ENCODE peak calls at places on chromosome 15, in five cellular contexts. V, Q, I, A and H are unnamed samples. For H3K9me3, the result is how much of the 10 kb centered on the place peaks cover.

GRCh38 chr15:51721199-51721960 is 16.1 kb downstream of the LYSMD2 start:
- DNase-seq in V (no peak), A (no peak), Q (no peak), I (no peak), H (no peak)

GRCh38 chr15:64938192-64938591 is 26.5 kb downstream of the ANKDD1A start:
- DNase-seq in Q (no peak), I (no peak), A (no peak), V (no peak), H (no peak)

GRCh38 chr15:95087253-95087609 is 855.9 kb downstream of the MCTP2 start:
- DNase-seq in V (no peak), Q (no peak), A (no peak), I (no peak), H (no peak)

GRCh38 chr15:57922780-57923179 is 142.7 kb downstream of the ALDH1A2 start:
- DNase-seq in V (peak), A (peak), Q (peak), I (no peak), H (no peak)

GRCh38 chr15:38683382-38684242 is 119.0 kb upstream of the RASGRP1 start:
- DNase-seq in Q (no peak), V (peak), I (no peak), A (peak), H (no peak)

GRCh38 chr15:80854104-80854503 is 74.9 kb downstream of the CEMIP start:
- DNase-seq in Q (peak), A (no peak), V (no peak), I (no peak), H (no peak)

GRCh38 chr15:27743078-27743477 is 356.0 kb downstream of the OCA2 start:
- DNase-seq in A (no peak), Q (no peak), I (no peak), V (peak), H (no peak)

GRCh38 chr15:73862276-73862675 is 11.1 kb upstream of the TBC1D21 start:
- DNase-seq in A (no peak), I (no peak), V (no peak), Q (no peak), H (no peak)

GRCh38 chr15:53539878-53540277 is 219.6 kb downstream of the WDR72 start:
- DNase-seq in A (no peak), I (no peak), V (no peak), Q (no peak), H (no peak)

GRCh38 chr15:38879909-38880471 is 315.4 kb upstream of the RASGRP1 start:
- DNase-seq in I (no peak), V (no peak), A (no peak), Q (no peak), H (peak)

GRCh38 chr15:39021341-39021740 is 456.7 kb upstream of the RASGRP1 start:
- DNase-seq in I (no peak), V (no peak), Q (no peak), A (no peak), H (no peak)

GRCh38 chr15:70788114-70789049 is 25.0 kb upstream of the UACA start:
- DNase-seq in I (no peak), V (no peak), A (no peak), Q (no peak), H (no peak)

GRCh38 chr15:80545078-80545477 is 140.9 kb downstream of the ARNT2 start:
- DNase-seq in I (no peak), V (no peak), A (no peak), Q (no peak), H (no peak)

GRCh38 chr15:73756947-73757513 is 3.9 kb upstream of the INSYN1 start:
- DNase-seq in A (no peak), Q (no peak), V (no peak), I (no peak), H (no peak)

GRCh38 chr15:62558640-62559039 is 393.6 kb upstream of the C2CD4B start:
- DNase-seq in V (no peak), I (no peak), Q (no peak), A (no peak), H (no peak)

GRCh38 chr15:82129769-82130168 is 84.0 kb upstream of the MEX3B start:
- DNase-seq in I (no peak), A (no peak), Q (no peak), V (no peak), H (no peak)

GRCh38 chr15:66498501-66499386 is 1.2 kb upstream of the SNAPC5 start:
- DNase-seq in I (no peak), Q (no peak), V (no peak), A (no peak), H (no peak)

GRCh38 chr15:50257206-50257735 is 8.3 kb downstream of the HDC start:
- DNase-seq in A (no peak), I (no peak), V (no peak), Q (no peak), H (no peak)

GRCh38 chr15:98003528-98003927 is 43.0 kb downstream of the ARRDC4 start:
- DNase-seq in A (no peak), I (no peak), V (no peak), Q (no peak), H (no peak)

GRCh38 chr15:71273731-71274447 is 158.6 kb downstream of the THSD4 start:
- DNase-seq in Q (no peak), V (no peak), I (no peak), A (no peak), H (no peak)

GRCh38 chr15:38829086-38829485 is 264.5 kb upstream of the RASGRP1 start:
- DNase-seq in A (no peak), Q (no peak), I (no peak), V (no peak), H (no peak)

GRCh38 chr15:56894601-56895000 is 23.8 kb upstream of the TCF12 start:
- DNase-seq in I (no peak), A (no peak), V (no peak), Q (no peak), H (no peak)

GRCh38 chr15:65583701-65584100 is 27.2 kb downstream of the INTS14 start:
- DNase-seq in A (no peak), V (peak), I (no peak), Q (no peak), H (no peak)

GRCh38 chr15:92809880-92810361 is 90.2 kb upstream of the CHD2 start:
- DNase-seq in A (no peak), I (peak), Q (peak), V (peak), H (no peak)

GRCh38 chr15:57751177-57751800 is 44.8 kb downstream of the POLR2M start:
- DNase-seq in V (no peak), A (no peak), I (no peak), Q (no peak), H (no peak)

GRCh38 chr15:98541519-98541918 is 106.8 kb upstream of the IGF1R start:
- DNase-seq in V (no peak), A (no peak), I (no peak), Q (no peak), H (no peak)

GRCh38 chr15:50229336-50229735 is 36.2 kb downstream of the HDC start:
- DNase-seq in Q (no peak), V (no peak), A (no peak), I (no peak), H (no peak)

GRCh38 chr15:70047386-70048195 is 50.1 kb downstream of the TLE3 start:
- DNase-seq in I (peak), A (peak), V (no peak), Q (no peak), H (peak)

DNA sequence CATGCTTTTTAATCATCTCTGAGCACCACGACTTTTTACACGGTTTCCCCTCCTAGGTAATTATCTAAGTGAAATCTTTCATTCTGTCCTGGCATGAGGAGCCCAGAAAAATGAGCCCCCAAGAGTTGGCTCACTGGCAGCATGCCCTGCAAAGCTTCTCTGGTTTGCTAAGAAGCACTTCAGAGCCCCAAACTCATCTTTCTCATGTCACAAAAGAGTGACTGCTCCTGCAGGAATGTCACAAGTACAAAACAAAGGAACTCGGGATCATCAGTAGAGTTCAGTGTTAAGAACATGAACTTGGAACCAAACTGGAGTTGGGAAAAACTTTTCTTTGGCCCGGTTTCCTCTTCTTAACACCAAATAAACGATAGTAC is 123.9 kb downstream of the FOXB1 start:
- DNase-seq in I (no peak), A (no peak), V (no peak), Q (peak), H (no peak)
- H3K9me3 ChIP-seq in I (under half), A (under half), V (under half), Q (under half), H (under half)

DNA sequence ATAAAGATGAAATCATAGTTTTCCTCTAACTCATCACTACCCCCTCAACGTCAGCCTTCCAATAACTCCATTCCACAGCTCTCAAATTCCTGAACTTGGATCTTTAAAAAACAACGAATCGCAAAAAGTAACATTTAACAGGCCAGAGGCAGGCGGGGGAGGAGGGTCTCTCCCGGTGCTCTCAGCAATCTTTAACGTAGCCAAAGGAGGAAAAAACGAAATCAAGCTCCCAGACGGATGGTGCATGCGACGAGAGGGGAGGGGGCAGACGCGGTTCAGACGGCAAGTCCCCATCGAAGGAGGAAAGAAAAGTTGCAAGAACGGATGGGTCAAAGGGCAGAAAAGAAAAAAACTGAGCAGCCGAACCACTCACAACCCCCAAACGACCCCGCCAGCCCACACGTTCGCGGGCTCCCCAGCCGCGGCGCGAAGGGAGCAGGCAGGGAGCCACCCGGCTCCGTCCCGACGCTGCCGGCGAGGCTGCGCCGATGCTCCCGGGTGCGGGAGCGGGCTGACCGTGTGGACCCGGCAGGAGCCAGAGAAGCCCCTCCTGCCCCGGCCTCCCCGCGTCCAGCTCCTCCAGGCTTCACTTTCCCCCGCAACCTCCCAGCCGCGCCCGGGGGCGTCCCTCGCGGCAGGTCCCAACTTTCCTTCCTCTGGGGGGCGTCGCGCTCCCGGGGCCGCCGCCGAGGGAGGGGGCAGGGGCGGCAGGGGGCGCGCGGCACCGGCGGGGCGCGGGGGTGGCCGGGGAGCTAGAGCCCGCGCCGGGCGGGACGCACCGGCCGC is 661 bp downstream of the PEAK1 start:
- DNase-seq in V (peak), Q (peak), A (peak), I (peak), H (peak)
- TF ChIP-seq CTCF in V (peak), Q (peak), A (peak), I (no peak), H (no peak)

DNA sequence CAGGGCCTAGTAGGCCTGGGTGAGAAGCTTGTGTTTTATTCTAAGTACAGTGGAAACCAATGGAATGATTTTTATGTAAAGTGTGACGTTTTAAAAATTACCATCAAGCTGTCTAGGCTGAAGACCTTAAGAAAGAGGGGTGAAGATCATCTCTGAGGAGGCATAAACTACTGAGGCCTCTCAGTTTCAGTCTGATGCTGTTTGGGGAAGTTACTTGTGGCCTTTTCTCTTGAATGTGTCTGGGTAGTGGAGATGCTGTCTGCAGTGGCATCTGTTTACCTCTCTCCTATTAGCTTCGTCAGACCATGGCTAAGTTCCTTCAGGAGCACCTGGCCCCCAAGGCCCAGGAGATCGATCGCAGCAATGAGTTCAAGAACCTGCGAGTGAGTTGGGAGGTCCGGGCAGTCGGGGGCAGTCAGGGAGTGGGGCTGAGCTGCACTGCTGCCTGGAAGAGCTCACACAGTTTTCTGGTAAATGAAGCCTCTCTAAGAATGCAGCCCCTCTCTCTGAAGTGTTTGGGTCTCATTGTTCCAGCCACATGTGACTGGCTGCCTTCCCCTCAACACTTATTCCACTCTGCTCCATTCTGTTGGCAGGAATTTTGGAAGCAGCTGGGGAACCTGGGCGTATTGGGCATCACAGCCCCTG is 1.9 kb downstream of the IVD start:
- DNase-seq in Q (no peak), A (no peak), V (no peak), I (no peak), H (no peak)
- H3K4me3 ChIP-seq in Q (no peak), A (no peak), V (no peak), I (no peak), H (no peak)

DNA sequence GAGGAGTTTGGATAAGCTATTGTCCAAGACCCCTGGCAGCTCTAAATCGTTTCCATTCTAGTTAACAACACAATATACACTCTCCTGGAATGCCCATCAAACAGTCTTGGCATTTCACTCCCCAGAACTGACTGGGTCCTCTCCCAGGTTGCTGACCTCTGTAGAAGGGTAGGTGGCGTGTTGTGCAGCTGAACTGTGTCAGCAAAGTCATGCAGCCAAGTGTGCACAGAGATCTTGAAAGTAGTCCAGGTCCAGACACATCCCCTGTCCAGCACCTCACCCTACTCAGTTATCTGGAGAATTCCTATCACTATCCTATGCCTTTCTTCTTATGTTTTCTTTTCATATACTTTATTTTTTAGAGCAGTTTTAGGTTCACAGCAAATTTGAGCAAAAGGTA is 312.7 kb downstream of the GABRB3 start:
- DNase-seq in V (no peak), I (no peak), Q (no peak), A (no peak), H (no peak)
- H3K9me3 ChIP-seq in V (half or more), I (under half), Q (under half), A (under half), H (under half)

DNA sequence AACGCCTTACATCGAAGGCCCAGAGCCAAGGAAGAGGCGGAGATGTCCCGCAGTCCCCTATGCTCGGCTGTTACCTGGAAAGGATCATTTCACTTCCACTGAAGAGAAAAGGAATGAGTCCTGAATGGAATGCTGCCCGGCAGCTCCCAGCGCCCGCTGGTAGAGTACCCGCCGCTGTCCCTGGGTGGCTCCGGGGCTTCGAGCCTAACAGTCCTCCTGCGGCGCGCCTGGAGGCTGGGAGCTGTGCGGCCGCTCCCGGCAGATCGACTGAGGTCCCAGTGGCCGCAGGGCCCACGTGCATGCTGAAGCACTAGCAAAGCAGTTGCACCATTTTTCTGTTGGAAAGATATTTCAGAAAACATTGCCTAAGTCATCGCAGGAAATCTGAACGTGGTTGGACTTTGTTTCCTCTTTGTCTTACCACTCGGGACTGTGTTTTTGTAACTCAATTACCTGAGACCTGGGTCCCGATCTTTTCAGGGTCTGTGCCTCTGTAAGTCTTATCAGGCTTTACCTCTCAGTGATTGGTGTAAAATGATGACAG is 984 bp downstream of the RNU6-1 start:
- DNase-seq in Q (no peak), A (peak), V (no peak), I (peak), H (peak)
- TF ChIP-seq CTCF in Q (no peak), A (no peak), V (no peak), I (no peak), H (peak)

GRCh38 chr15:45130291-45131000 is 652 bp downstream of the DUOX1 start:
- DNase-seq in I (no peak), A (no peak), V (no peak), Q (no peak), H (no peak)
- H3K4me3 ChIP-seq in I (no peak), A (peak), V (peak), Q (no peak), H (no peak)

GRCh38 chr15:100227781-100228180 is 114.0 kb downstream of the ADAMTS17 start:
- DNase-seq in Q (no peak), V (no peak), I (no peak), A (no peak), H (no peak)
- H3K9me3 ChIP-seq in Q (under half), V (under half), I (under half), A (under half), H (under half)

GRCh38 chr15:60326824-60327654 is 70.7 kb downstream of the ANXA2 start:
- DNase-seq in A (no peak), V (peak), I (no peak), Q (no peak), H (no peak)
- TF ChIP-seq CTCF in A (peak), V (peak), I (peak), Q (peak), H (peak)

GRCh38 chr15:47965297-47965696 is 155.5 kb upstream of the SLC24A5 start:
- DNase-seq in V (no peak), Q (no peak), I (no peak), A (no peak), H (no peak)

GRCh38 chr15:47961401-47962090 is 159.2 kb upstream of the SLC24A5 start:
- DNase-seq in V (no peak), I (no peak), Q (no peak), A (no peak), H (no peak)

GRCh38 chr15:47963265-47963664 is 157.5 kb upstream of the SLC24A5 start:
- DNase-seq in V (no peak), I (no peak), A (no peak), Q (no peak), H (no peak)

GRCh38 chr15:47964229-47964628 is 156.6 kb upstream of the SLC24A5 start:
- DNase-seq in Q (no peak), V (no peak), I (no peak), A (no peak), H (no peak)

DNA sequence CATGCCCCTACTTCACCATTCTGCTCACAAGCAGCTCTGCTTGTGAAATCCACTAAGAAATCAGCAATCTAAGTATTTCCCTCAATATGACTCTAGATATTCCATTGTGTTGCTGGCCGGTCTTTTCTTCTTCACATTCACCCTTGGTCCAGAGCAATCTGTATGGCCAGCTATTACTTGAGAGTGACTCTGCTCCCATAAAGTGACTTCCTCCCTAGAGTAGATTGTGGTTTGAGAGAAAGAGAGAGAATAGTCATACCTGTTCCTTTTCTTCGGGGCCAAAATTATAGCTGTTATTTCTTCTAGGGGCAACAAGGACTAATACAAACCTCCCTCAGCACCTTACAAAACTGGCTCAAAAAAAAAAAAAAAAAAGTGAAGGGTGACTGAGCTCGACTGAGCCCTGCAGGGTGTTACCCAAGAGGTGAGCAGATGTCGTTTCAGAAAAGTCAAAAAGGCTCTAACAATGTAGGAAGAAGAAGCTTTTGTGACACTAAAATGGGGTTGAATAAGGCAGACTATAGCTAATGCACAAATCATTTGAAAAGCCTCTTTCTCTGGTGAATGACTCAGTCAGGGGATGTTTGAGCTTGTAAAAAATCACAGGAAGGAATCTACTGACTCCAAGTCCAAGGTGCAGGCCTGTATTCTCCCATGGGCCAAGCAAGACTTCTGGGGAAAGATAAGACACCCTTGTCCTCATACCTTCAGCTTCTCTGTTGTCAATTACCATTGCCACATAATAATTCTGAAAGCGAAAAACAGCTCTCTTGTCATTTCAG is 161.0 kb upstream of the SLC24A5 start:
- DNase-seq in V (no peak), Q (no peak), I (no peak), A (no peak), H (no peak)
- H3K4me3 ChIP-seq in V (no peak), Q (no peak), I (no peak), A (no peak), H (no peak)

GRCh38 chr15:25052191-25052999 is 97.6 kb downstream of the SNRPN start:
- DNase-seq in Q (no peak), A (no peak), I (peak), V (peak), H (no peak)
- H3K9me3 ChIP-seq in Q (half or more), A (half or more), I (half or more), V (half or more), H (half or more)